ENCODE peak calls at places on chromosomes 11 and 22, in five cellular contexts. W, P, O, Y and G are unnamed samples.

GRCh38 chr22:17121235-17122195 is at the start of gene TMEM121B:
- DNase-seq in O (peak; percentile 81), Y (no peak), P (no peak), W (no peak), G (peak; percentile 92)

GRCh38 chr22:45977003-45977395 is at the start of gene WNT7B:
- DNase-seq in O (peak; percentile 27), P (peak; percentile 33), W (no peak), Y (no peak), G (no peak)

GRCh38 chr11:121892131-121892681 is 223.8 kb downstream of the BLID start:
- DNase-seq in P (no peak), O (no peak), Y (no peak), W (no peak), G (peak; percentile 27)

GRCh38 chr11:1401656-1402221 is 12.0 kb downstream of the BRSK2 start:
- DNase-seq in W (peak; percentile 30), Y (no peak), P (no peak), O (peak; percentile 84), G (peak; percentile 92)

GRCh38 chr11:34052036-34052607 is 591 bp downstream of the CAPRIN1 start:
- DNase-seq in O (peak; percentile 92), W (peak; percentile 70), Y (no peak), P (peak; percentile 64), G (peak; percentile 53)

GRCh38 chr11:120386318-120386717 is 50.1 kb downstream of the ARHGEF12 start:
- DNase-seq in O (no peak), W (no peak), Y (no peak), P (no peak), G (no peak)

GRCh38 chr22:35018995-35019394 is 47.0 kb upstream of the ISX start:
- DNase-seq in Y (no peak), P (no peak), W (no peak), O (no peak), G (no peak)

GRCh38 chr11:47390084-47390760 is 11.9 kb upstream of the SPI1 start:
- DNase-seq in Y (no peak), O (no peak), W (no peak), P (no peak), G (no peak)

GRCh38 chr11:28447226-28447625 is 339.0 kb downstream of the METTL15 start:
- DNase-seq in O (no peak), P (no peak), Y (no peak), W (peak; percentile 23), G (no peak)

GRCh38 chr11:86519064-86519911 is 144.6 kb downstream of the CCDC81 start:
- DNase-seq in Y (no peak), P (no peak), W (no peak), O (no peak), G (no peak)

GRCh38 chr11:21567628-21568290 is 625.1 kb upstream of the ANO5 start:
- DNase-seq in P (no peak), W (no peak), O (no peak), Y (no peak), G (no peak)

GRCh38 chr11:60251485-60252207 is 8.7 kb upstream of the MS4A4E start:
- DNase-seq in O (peak; percentile 35), W (peak; percentile 23), Y (peak; percentile 59), P (peak; percentile 24), G (no peak)

GRCh38 chr22:33024626-33025025 is 33.6 kb downstream of the SYN3 start:
- DNase-seq in Y (no peak), P (no peak), O (no peak), W (no peak), G (no peak)

GRCh38 chr11:79363261-79363660 is 77.6 kb downstream of the TENM4 start:
- DNase-seq in O (no peak), W (no peak), Y (no peak), P (no peak), G (no peak)

GRCh38 chr11:111840143-111840542 is 31.2 kb downstream of the ALG9 start:
- DNase-seq in Y (no peak), P (no peak), O (no peak), W (peak; percentile 93), G (no peak)

GRCh38 chr22:25518000-25518663 is 46.3 kb upstream of the GRK3 start:
- DNase-seq in O (no peak), P (no peak), Y (no peak), W (peak; percentile 90), G (no peak)

GRCh38 chr11:119490253-119491006 is 67.5 kb upstream of the THY1 start:
- DNase-seq in W (no peak), P (no peak), Y (no peak), O (no peak), G (no peak)

GRCh38 chr22:49361164-49361563 is 466.5 kb downstream of the BRD1 start:
- DNase-seq in O (no peak), P (no peak), W (no peak), Y (no peak), G (no peak)

GRCh38 chr22:49360746-49361145 is 466.9 kb downstream of the BRD1 start:
- DNase-seq in W (no peak), P (no peak), O (no peak), Y (no peak), G (no peak)

GRCh38 chr22:49358041-49358440 is 469.6 kb downstream of the BRD1 start:
- DNase-seq in O (no peak), P (no peak), W (no peak), Y (no peak), G (peak; percentile 38)

GRCh38 chr22:49356428-49356827 is 471.2 kb downstream of the BRD1 start:
- DNase-seq in Y (no peak), W (no peak), P (no peak), O (no peak), G (peak; percentile 14)

DNA sequence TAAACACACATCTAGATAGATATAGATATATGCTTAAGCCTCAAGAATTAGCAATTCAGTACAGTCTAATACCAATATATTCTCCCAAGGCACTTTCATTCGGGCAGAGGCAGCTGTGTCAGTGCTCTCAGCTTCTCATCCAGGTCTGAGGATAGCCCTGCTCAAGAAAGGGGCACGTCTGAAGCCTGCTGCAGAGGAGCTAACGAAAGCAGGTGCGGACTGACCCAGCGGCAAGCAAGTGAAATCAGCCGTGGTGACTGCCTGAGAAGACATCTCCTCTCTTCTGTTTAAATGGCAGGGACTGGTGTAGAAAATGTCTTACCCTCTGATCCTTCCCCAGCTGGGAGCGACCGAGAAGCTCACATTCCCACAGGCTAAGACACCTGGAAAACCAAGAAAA is 468.6 kb downstream of the BRD1 start:
- DNase-seq in Y (no peak), O (no peak), P (no peak), W (no peak), G (no peak)
- TF ChIP-seq YY1 in Y (no peak), O (no peak), P (no peak), W (no peak), G (no peak)

DNA sequence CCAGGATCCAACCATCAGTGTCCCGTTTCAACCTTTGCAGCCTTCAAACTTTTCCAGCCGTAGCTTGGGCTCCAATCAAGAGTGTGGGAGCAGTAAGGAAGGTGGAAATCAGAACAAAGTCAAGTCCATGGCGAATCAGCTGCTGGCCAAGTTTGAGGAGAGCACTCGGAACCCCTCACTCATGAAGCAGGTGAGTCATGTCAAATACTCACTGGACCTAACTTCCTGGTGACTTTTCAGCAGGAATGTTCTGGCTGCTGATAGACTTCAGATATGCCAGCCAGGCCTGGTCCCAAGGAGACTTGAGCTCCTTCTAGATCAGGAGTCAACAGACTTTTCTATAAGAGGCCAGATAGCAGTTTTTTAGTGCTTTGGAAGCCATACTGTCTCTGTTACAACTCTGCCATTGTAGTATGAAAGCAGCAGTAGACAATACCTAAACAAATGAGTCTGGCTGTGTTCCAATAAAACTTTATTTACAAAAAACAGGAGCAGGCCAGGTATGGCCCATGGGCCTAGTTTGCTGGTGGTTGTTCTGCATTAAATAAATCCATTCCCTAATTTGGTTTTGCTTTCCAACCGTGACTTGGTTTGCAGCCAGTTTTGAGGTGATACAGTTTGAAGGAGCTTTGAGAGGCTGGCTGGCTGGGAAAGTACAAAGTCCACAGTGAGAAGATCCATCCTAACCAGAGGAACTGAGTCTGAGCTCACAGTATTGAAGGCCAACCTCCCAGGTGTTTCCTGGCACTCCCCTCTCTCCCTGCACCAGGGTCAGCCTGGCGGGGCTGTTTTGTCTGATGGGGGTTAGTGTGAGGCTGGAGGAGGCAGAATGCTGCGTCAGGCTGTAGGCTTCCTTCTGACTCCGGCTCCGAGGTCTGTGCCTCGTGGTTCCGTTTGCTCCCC is 129.3 kb downstream of the MICAL2 start:
- DNase-seq in O (no peak), P (no peak), Y (no peak), W (no peak), G (no peak)
- TF ChIP-seq SP1 in O (no peak), P (no peak), Y (no peak), W (no peak), G (no peak)

GRCh38 chr22:49549256-49549655 is 278.4 kb downstream of the BRD1 start:
- DNase-seq in P (no peak), Y (no peak), O (no peak), W (no peak), G (no peak)

GRCh38 chr22:49548356-49549202 is 279.1 kb downstream of the BRD1 start:
- DNase-seq in W (peak; percentile 31), Y (no peak), O (no peak), P (no peak), G (no peak)

GRCh38 chr22:49547751-49548239 is 279.9 kb downstream of the BRD1 start:
- DNase-seq in P (no peak), Y (no peak), W (no peak), O (no peak), G (no peak)

GRCh38 chr22:49545606-49546005 is 282.1 kb downstream of the BRD1 start:
- DNase-seq in Y (no peak), P (no peak), W (no peak), O (no peak), G (no peak)

DNA sequence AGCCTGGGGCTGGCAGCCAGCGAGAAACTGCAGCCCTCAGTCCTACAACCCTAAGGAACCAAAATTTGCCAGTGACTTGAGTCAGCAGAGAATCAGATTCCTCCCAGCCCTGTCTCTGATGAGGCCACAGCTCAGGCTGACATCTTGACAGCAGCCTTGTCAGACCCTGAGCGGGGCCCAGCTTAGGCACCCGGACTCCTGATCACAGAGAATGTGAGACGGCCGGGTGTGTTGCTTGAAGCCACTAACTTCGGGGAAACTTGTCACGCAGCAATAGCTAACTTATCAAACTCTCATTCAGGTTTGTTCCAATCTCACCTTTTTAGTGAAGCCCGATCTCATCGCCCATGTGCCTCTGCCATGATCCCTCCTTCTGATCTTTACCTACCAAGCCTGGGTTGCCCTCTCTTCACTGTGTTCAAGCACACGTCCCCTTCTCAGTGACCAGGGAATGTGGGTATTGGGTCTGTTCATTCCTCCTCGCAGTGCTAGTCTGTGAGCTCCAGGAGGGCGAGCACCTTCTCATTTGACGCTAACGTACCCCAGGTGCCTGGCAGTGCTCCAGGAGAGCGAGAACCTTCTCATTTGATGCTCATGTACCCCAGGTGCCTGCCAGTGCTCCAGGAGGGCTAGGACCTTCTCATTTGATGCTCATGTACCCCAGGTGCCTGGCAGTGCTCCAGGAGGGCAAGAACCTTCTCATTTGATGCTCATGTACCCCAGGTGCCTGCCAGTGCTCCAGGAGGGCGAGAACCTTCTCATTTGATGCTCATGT is 280.7 kb downstream of the BRD1 start:
- DNase-seq in W (no peak), Y (no peak), P (no peak), O (no peak), G (no peak)
- TF ChIP-seq YY1 in W (no peak), Y (no peak), P (no peak), O (no peak), G (no peak)

GRCh38 chr22:43293259-43293658 is 49.9 kb downstream of the SCUBE1 start:
- DNase-seq in W (no peak), O (peak; percentile 59), P (no peak), Y (no peak), G (no peak)

GRCh38 chr22:43289976-43290663 is 53.1 kb downstream of the SCUBE1 start:
- DNase-seq in P (no peak), W (no peak), Y (no peak), O (no peak), G (no peak)

GRCh38 chr22:43291381-43291780 is 51.8 kb downstream of the SCUBE1 start:
- DNase-seq in Y (no peak), O (no peak), W (no peak), P (no peak), G (no peak)

GRCh38 chr22:43293661-43294392 is 49.3 kb downstream of the SCUBE1 start:
- DNase-seq in O (peak; percentile 77), Y (no peak), P (no peak), W (peak; percentile 90), G (no peak)

GRCh38 chr22:43292633-43293025 is 50.5 kb downstream of the SCUBE1 start:
- DNase-seq in Y (no peak), P (no peak), W (no peak), O (no peak), G (no peak)
- TF ChIP-seq SP1 in Y (no peak), P (no peak), W (no peak), O (no peak), G (no peak)